ENCODE peak calls at places on chromosomes 12 and 14, in seven cellular contexts. One of them, this sample, is unnamed.

GRCh38 chr12:42386310-42386709 is 60.3 kb downstream of the PPHLN1 start:
- DNase-seq in neural progenitor cell: no peak
- DNase-seq in GM12878: no peak
- DNase-seq in GM23248: no peak
- DNase-seq in mammary epithelial cell: no peak
- DNase-seq in HCT116: no peak
- DNase-seq in fibroblast of lung: no peak
- DNase-seq in this sample: no peak

GRCh38 chr12:58750484-58750883 is 169.8 kb downstream of the LRIG3 start:
- DNase-seq in HCT116: no peak
- DNase-seq in GM12878: no peak
- DNase-seq in fibroblast of lung: peak
- DNase-seq in mammary epithelial cell: peak
- DNase-seq in GM23248: peak
- DNase-seq in neural progenitor cell: no peak
- DNase-seq in this sample: peak

GRCh38 chr14:100567877-100568163 is 19.4 kb downstream of the BEGAIN start:
- DNase-seq in GM23248: peak
- DNase-seq in HCT116: no peak
- DNase-seq in fibroblast of lung: no peak
- DNase-seq in neural progenitor cell: peak
- DNase-seq in GM12878: no peak
- DNase-seq in mammary epithelial cell: no peak
- DNase-seq in this sample: no peak

GRCh38 chr12:112349440-112349839 is 32.8 kb downstream of the HECTD4 start:
- DNase-seq in neural progenitor cell: no peak
- DNase-seq in mammary epithelial cell: no peak
- DNase-seq in HCT116: no peak
- DNase-seq in GM23248: no peak
- DNase-seq in GM12878: no peak
- DNase-seq in fibroblast of lung: no peak
- DNase-seq in this sample: no peak

GRCh38 chr12:103495158-103495782 is 498 bp downstream of the C12orf42 start:
- DNase-seq in fibroblast of lung: no peak
- DNase-seq in neural progenitor cell: peak
- DNase-seq in mammary epithelial cell: peak
- DNase-seq in GM23248: no peak
- DNase-seq in GM12878: no peak
- DNase-seq in HCT116: no peak
- DNase-seq in this sample: no peak

GRCh38 chr14:104542871-104543830 is 36.4 kb upstream of the C14orf180 start:
- DNase-seq in neural progenitor cell: no peak
- DNase-seq in HCT116: no peak
- DNase-seq in fibroblast of lung: no peak
- DNase-seq in mammary epithelial cell: no peak
- DNase-seq in GM23248: no peak
- DNase-seq in GM12878: no peak
- DNase-seq in this sample: no peak

GRCh38 chr12:13147688-13148531 is 44.4 kb upstream of the GSG1 start:
- DNase-seq in mammary epithelial cell: no peak
- DNase-seq in neural progenitor cell: no peak
- DNase-seq in GM23248: no peak
- DNase-seq in GM12878: no peak
- DNase-seq in HCT116: no peak
- DNase-seq in fibroblast of lung: no peak
- DNase-seq in this sample: peak

GRCh38 chr12:18683603-18684002 is 54.2 kb downstream of the PLCZ1 start:
- DNase-seq in GM23248: peak
- DNase-seq in HCT116: no peak
- DNase-seq in mammary epithelial cell: peak
- DNase-seq in GM12878: no peak
- DNase-seq in neural progenitor cell: no peak
- DNase-seq in fibroblast of lung: peak
- DNase-seq in this sample: peak

GRCh38 chr14:101491841-101492240 is 69.5 kb upstream of the DIO3 start:
- DNase-seq in neural progenitor cell: no peak
- DNase-seq in fibroblast of lung: no peak
- DNase-seq in GM23248: no peak
- DNase-seq in HCT116: no peak
- DNase-seq in GM12878: no peak
- DNase-seq in mammary epithelial cell: no peak
- DNase-seq in this sample: no peak

DNA sequence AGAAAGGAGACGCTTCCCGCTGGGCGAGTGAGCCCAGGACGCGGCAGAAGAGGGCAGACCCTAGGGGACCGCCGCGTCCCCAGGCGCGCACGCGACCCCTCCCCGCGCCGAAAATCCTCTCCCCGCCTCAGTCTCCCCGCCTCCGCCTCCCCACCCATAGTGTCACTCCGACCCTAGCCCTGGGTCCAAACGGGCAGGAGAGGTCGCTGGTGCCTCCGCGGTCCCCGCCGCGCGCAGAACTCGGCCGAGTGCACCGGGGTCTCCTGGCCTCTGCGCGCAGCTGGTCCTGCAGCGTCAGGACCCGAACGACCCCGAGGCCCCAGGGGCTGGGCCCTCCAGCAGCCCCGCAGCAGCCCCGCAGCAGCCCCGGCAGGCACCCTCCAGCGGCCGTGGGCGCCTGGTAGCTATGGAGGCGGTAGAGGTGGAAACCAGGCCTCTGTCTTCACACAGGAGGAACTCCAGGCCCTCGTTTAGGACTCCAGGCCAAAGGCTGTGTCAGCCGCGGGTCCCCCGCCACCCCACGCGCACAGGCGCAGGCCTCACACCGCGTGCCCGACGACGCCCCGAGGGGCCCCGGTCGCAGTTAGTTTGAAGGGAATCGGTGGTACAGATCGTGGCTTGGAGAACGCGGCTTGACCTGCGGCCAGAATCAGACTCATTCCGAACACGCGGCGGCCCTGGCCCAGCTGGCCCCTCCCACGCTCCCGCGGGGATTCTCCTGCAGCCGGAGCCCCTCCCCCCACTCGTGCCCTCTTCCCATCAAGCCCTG is 60.0 kb upstream of the EIF5 start:
- DNase-seq in neural progenitor cell: no peak
- DNase-seq in GM23248: no peak
- DNase-seq in mammary epithelial cell: no peak
- DNase-seq in GM12878: no peak
- DNase-seq in HCT116: no peak
- DNase-seq in fibroblast of lung: no peak
- DNase-seq in this sample: no peak
- TF ChIP-seq EZH2 in neural progenitor cell: no peak
- TF ChIP-seq EZH2 in GM23248: no peak
- TF ChIP-seq EZH2 in mammary epithelial cell: no peak
- TF ChIP-seq EZH2 in GM12878: no peak
- TF ChIP-seq EZH2 in HCT116: no peak
- TF ChIP-seq EZH2 in fibroblast of lung: no peak
- TF ChIP-seq EZH2 in this sample: no peak

GRCh38 chr12:56300644-56301464 is 724 bp upstream of the CS start:
- DNase-seq in neural progenitor cell: peak
- DNase-seq in fibroblast of lung: no peak
- DNase-seq in HCT116: no peak
- DNase-seq in mammary epithelial cell: no peak
- DNase-seq in GM23248: no peak
- DNase-seq in GM12878: no peak
- DNase-seq in this sample: no peak
- H2AFZ ChIP-seq in neural progenitor cell: peak
- H2AFZ ChIP-seq in fibroblast of lung: peak
- H2AFZ ChIP-seq in HCT116: peak
- H2AFZ ChIP-seq in mammary epithelial cell: peak
- H2AFZ ChIP-seq in GM23248: peak
- H2AFZ ChIP-seq in GM12878: peak
- H2AFZ ChIP-seq in this sample: peak

GRCh38 chr12:51547606-51548005 is 43.4 kb upstream of the SCN8A start:
- DNase-seq in GM23248: no peak
- DNase-seq in GM12878: no peak
- DNase-seq in neural progenitor cell: no peak
- DNase-seq in HCT116: no peak
- DNase-seq in mammary epithelial cell: no peak
- DNase-seq in fibroblast of lung: no peak
- DNase-seq in this sample: no peak
- TF ChIP-seq EZH2 in GM23248: no peak
- TF ChIP-seq EZH2 in GM12878: no peak
- TF ChIP-seq EZH2 in neural progenitor cell: no peak
- TF ChIP-seq EZH2 in HCT116: no peak
- TF ChIP-seq EZH2 in mammary epithelial cell: no peak
- TF ChIP-seq EZH2 in fibroblast of lung: no peak
- TF ChIP-seq EZH2 in this sample: no peak

DNA sequence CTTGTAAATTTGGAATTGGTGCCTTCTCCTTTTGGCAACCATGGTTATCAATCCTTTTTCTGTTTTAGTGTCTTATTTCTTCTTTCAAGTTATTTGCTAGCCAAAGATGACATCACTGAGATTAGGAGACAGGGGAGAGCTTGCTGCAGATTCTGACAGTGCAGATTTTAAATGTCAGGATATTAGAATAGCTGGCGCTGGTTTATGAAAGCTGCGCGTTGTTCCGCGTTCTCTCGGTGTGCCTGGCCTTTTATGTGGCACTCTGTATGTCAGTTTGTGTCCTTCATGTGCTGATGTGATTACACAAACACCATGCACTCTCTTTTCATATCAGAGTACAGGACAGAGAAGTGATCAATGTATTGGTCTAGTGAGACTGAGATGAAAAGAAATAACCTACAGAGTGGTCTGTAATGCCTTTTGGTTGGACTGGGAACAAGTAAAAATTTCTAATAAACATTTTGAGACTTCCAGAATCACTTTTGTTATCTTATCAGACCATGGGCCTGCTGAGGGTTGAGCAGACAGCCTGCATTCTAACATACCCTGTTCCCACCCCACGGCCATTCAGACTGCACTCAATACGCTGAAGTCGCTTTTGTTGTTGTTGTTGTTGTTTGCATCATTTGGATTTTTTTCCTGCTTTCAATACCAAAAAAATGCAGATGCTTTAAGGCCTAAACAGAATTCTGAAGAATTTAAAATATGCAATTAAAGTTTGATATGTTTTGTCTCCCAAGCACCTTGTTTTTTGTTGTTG is 49.7 kb upstream of the TRAF3 start:
- DNase-seq in GM12878: no peak
- DNase-seq in GM23248: no peak
- DNase-seq in HCT116: no peak
- DNase-seq in mammary epithelial cell: no peak
- DNase-seq in neural progenitor cell: no peak
- DNase-seq in fibroblast of lung: no peak
- DNase-seq in this sample: no peak
- H2AFZ ChIP-seq in GM12878: no peak
- H2AFZ ChIP-seq in GM23248: no peak
- H2AFZ ChIP-seq in HCT116: no peak
- H2AFZ ChIP-seq in mammary epithelial cell: no peak
- H2AFZ ChIP-seq in neural progenitor cell: no peak
- H2AFZ ChIP-seq in fibroblast of lung: no peak
- H2AFZ ChIP-seq in this sample: no peak

GRCh38 chr12:111034911-111035577 is 114.7 kb upstream of the MYL2 start:
- DNase-seq in GM23248: peak
- DNase-seq in GM12878: no peak
- DNase-seq in fibroblast of lung: no peak
- DNase-seq in HCT116: no peak
- DNase-seq in neural progenitor cell: peak
- DNase-seq in mammary epithelial cell: peak
- DNase-seq in this sample: no peak
- TF ChIP-seq EZH2 in GM23248: peak
- TF ChIP-seq EZH2 in GM12878: no peak
- TF ChIP-seq EZH2 in fibroblast of lung: peak
- TF ChIP-seq EZH2 in HCT116: no peak
- TF ChIP-seq EZH2 in neural progenitor cell: peak
- TF ChIP-seq EZH2 in mammary epithelial cell: peak
- TF ChIP-seq EZH2 in this sample: peak

This sample was measured in PC-3.